ENCODE peak calls at places on chromosomes 13 and 19, in seven cellular contexts. One of them, this sample, is unnamed. For H3K27me3, the result is how much of the 10 kb centered on the place peaks cover.

GRCh38 chr13:113400621-113401451 is 36.9 kb upstream of the GRTP1 start:
- DNase-seq in SK-N-SH: no peak
- DNase-seq in GM23248: no peak
- DNase-seq in hepatocyte: no peak
- DNase-seq in neural progenitor cell: no peak
- DNase-seq in GM23338: no peak
- DNase-seq in MM.1S: no peak
- DNase-seq in this sample: no peak

GRCh38 chr13:43071824-43072223 is 48.4 kb downstream of the DNAJC15 start:
- DNase-seq in SK-N-SH: no peak
- DNase-seq in GM23248: no peak
- DNase-seq in hepatocyte: no peak
- DNase-seq in neural progenitor cell: peak
- DNase-seq in GM23338: peak
- DNase-seq in MM.1S: no peak
- DNase-seq in this sample: no peak

GRCh38 chr13:111984349-111984748 is 82.6 kb upstream of the SOX1 start:
- DNase-seq in SK-N-SH: no peak
- DNase-seq in GM23248: no peak
- DNase-seq in hepatocyte: no peak
- DNase-seq in neural progenitor cell: no peak
- DNase-seq in GM23338: no peak
- DNase-seq in MM.1S: no peak
- DNase-seq in this sample: no peak

GRCh38 chr19:4673726-4674125 is 3.6 kb upstream of the MYDGF start:
- DNase-seq in SK-N-SH: no peak
- DNase-seq in GM23248: no peak
- DNase-seq in hepatocyte: no peak
- DNase-seq in neural progenitor cell: no peak
- DNase-seq in GM23338: no peak
- DNase-seq in MM.1S: no peak
- DNase-seq in this sample: no peak

GRCh38 chr13:42056146-42056545 is 7.7 kb downstream of the DGKH start:
- DNase-seq in SK-N-SH: no peak
- DNase-seq in GM23248: no peak
- DNase-seq in hepatocyte: no peak
- DNase-seq in neural progenitor cell: no peak
- DNase-seq in GM23338: no peak
- DNase-seq in MM.1S: no peak
- DNase-seq in this sample: no peak

GRCh38 chr19:50908311-50908710 is 2.9 kb downstream of the KLK4 start:
- DNase-seq in SK-N-SH: no peak
- DNase-seq in GM23248: no peak
- DNase-seq in hepatocyte: no peak
- DNase-seq in neural progenitor cell: no peak
- DNase-seq in GM23338: no peak
- DNase-seq in MM.1S: no peak
- DNase-seq in this sample: no peak

GRCh38 chr19:6259312-6259861 is 20.4 kb downstream of the MLLT1 start:
- DNase-seq in SK-N-SH: no peak
- DNase-seq in GM23248: no peak
- DNase-seq in hepatocyte: no peak
- DNase-seq in neural progenitor cell: no peak
- DNase-seq in GM23338: no peak
- DNase-seq in MM.1S: no peak
- DNase-seq in this sample: no peak

GRCh38 chr13:93318538-93318937 is 91.9 kb downstream of the GPC6 start:
- DNase-seq in SK-N-SH: no peak
- DNase-seq in GM23248: peak
- DNase-seq in hepatocyte: peak
- DNase-seq in neural progenitor cell: no peak
- DNase-seq in GM23338: peak
- DNase-seq in MM.1S: no peak
- DNase-seq in this sample: peak

GRCh38 chr13:110885966-110886365 is 28.9 kb downstream of the ANKRD10 start:
- DNase-seq in SK-N-SH: no peak
- DNase-seq in GM23248: no peak
- DNase-seq in hepatocyte: no peak
- DNase-seq in neural progenitor cell: peak
- DNase-seq in GM23338: peak
- DNase-seq in MM.1S: no peak
- DNase-seq in this sample: no peak

GRCh38 chr19:52527954-52528326 is 472 bp downstream of the ZNF808 start:
- DNase-seq in SK-N-SH: peak
- DNase-seq in GM23248: peak
- DNase-seq in hepatocyte: peak
- DNase-seq in neural progenitor cell: peak
- DNase-seq in GM23338: peak
- DNase-seq in MM.1S: no peak
- DNase-seq in this sample: no peak

GRCh38 chr19:50333737-50334617 is 4.8 kb upstream of the KCNC3 start:
- DNase-seq in SK-N-SH: peak
- DNase-seq in GM23248: peak
- DNase-seq in hepatocyte: peak
- DNase-seq in neural progenitor cell: peak
- DNase-seq in GM23338: peak
- DNase-seq in MM.1S: no peak
- DNase-seq in this sample: peak

GRCh38 chr19:43406297-43406696 is 8.4 kb upstream of the TEX101 start:
- DNase-seq in SK-N-SH: no peak
- DNase-seq in GM23248: no peak
- DNase-seq in hepatocyte: no peak
- DNase-seq in neural progenitor cell: peak
- DNase-seq in GM23338: peak
- DNase-seq in MM.1S: no peak
- DNase-seq in this sample: no peak

GRCh38 chr19:5181331-5181730 is 159.3 kb downstream of the PTPRS start:
- DNase-seq in SK-N-SH: no peak
- DNase-seq in GM23248: no peak
- DNase-seq in hepatocyte: no peak
- DNase-seq in neural progenitor cell: no peak
- DNase-seq in GM23338: no peak
- DNase-seq in MM.1S: no peak
- DNase-seq in this sample: no peak

GRCh38 chr19:16205205-16206045 is 7.7 kb downstream of the AP1M1 start:
- DNase-seq in SK-N-SH: peak
- DNase-seq in GM23248: no peak
- DNase-seq in hepatocyte: no peak
- DNase-seq in neural progenitor cell: no peak
- DNase-seq in GM23338: no peak
- DNase-seq in MM.1S: no peak
- DNase-seq in this sample: no peak

DNA sequence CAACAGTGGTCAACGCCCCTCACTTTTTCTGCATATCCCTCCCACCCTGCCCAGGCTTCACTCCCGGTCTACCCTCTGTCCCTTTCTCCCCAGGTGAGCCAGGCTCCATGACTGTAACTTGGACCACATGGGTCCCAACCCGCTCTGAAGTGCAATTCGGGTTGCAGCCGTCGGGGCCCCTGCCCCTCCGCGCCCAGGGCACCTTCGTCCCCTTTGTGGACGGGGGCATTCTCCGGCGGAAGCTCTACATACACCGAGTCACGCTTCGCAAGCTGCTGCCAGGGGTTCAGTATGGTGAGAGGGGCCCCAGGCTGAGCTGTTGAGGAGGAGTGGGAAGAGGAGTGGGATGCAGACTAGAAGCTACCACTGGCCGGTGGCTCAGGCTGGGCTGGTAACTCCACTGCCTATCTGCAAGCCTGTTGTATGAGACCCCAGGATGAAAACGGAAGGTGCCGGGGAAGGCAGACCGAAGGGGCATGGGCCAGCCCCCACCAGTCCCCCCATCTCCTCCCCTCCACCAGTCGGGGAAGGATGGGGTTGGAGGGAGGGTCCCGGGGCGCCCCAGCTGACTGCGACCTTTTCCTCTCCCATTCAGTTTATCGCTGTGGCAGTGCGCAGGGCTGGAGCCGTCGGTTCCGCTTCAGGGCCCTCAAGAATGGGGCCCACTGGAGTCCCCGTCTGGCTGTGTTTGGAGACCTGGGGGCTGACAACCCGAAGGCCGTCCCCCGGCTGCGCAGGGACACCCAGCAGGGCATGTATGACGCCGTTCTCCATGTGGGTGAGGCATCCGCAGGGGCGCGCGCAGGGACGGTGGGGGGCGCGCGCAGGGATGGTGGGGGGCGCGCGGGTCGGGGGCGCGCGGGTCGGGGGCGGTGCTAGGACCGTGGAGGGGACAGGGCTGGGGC is 14.4 kb downstream of the ACP7 start:
- DNase-seq in SK-N-SH: peak
- DNase-seq in GM23248: no peak
- DNase-seq in hepatocyte: no peak
- DNase-seq in neural progenitor cell: no peak
- DNase-seq in GM23338: peak
- DNase-seq in MM.1S: no peak
- DNase-seq in this sample: no peak
- TF ChIP-seq EZH2phosphoT487 in SK-N-SH: no peak
- TF ChIP-seq EZH2phosphoT487 in GM23248: no peak
- TF ChIP-seq EZH2phosphoT487 in hepatocyte: no peak
- TF ChIP-seq EZH2phosphoT487 in neural progenitor cell: no peak
- TF ChIP-seq EZH2phosphoT487 in GM23338: no peak
- TF ChIP-seq EZH2phosphoT487 in MM.1S: no peak
- TF ChIP-seq EZH2phosphoT487 in this sample: no peak

GRCh38 chr13:107563099-107563925 is 652.0 kb downstream of the LIG4 start:
- DNase-seq in SK-N-SH: peak
- DNase-seq in GM23248: no peak
- DNase-seq in hepatocyte: no peak
- DNase-seq in neural progenitor cell: peak
- DNase-seq in GM23338: no peak
- DNase-seq in MM.1S: no peak
- DNase-seq in this sample: no peak

GRCh38 chr13:107568181-107568580 is 647.2 kb downstream of the LIG4 start:
- DNase-seq in SK-N-SH: no peak
- DNase-seq in GM23248: no peak
- DNase-seq in hepatocyte: no peak
- DNase-seq in neural progenitor cell: no peak
- DNase-seq in GM23338: no peak
- DNase-seq in MM.1S: no peak
- DNase-seq in this sample: no peak

DNA sequence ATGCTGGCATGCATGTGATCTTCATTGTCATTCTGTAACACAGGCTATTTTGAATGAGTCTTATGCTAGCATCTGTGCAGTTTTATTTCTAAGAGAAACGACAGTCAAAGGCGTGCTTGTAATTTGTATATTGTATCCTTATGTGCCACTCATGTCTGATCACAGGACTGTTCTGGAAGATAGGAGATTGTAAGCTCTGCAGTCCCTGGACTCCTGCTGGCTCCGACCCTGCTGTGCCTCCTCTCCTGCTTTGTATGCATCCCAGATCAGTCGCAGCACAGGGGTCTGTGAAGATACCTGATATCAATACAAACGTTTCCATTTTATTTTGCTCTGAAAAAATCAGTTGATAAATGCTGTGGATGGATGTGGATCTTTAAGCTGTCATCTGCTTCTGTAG is 653.1 kb downstream of the LIG4 start:
- DNase-seq in SK-N-SH: peak
- DNase-seq in GM23248: no peak
- DNase-seq in hepatocyte: no peak
- DNase-seq in neural progenitor cell: no peak
- DNase-seq in GM23338: no peak
- DNase-seq in MM.1S: no peak
- DNase-seq in this sample: no peak
- H2AFZ ChIP-seq in SK-N-SH: no peak
- H2AFZ ChIP-seq in GM23248: no peak
- H2AFZ ChIP-seq in hepatocyte: no peak
- H2AFZ ChIP-seq in neural progenitor cell: no peak
- H2AFZ ChIP-seq in GM23338: no peak
- H2AFZ ChIP-seq in MM.1S: no peak
- H2AFZ ChIP-seq in this sample: no peak

DNA sequence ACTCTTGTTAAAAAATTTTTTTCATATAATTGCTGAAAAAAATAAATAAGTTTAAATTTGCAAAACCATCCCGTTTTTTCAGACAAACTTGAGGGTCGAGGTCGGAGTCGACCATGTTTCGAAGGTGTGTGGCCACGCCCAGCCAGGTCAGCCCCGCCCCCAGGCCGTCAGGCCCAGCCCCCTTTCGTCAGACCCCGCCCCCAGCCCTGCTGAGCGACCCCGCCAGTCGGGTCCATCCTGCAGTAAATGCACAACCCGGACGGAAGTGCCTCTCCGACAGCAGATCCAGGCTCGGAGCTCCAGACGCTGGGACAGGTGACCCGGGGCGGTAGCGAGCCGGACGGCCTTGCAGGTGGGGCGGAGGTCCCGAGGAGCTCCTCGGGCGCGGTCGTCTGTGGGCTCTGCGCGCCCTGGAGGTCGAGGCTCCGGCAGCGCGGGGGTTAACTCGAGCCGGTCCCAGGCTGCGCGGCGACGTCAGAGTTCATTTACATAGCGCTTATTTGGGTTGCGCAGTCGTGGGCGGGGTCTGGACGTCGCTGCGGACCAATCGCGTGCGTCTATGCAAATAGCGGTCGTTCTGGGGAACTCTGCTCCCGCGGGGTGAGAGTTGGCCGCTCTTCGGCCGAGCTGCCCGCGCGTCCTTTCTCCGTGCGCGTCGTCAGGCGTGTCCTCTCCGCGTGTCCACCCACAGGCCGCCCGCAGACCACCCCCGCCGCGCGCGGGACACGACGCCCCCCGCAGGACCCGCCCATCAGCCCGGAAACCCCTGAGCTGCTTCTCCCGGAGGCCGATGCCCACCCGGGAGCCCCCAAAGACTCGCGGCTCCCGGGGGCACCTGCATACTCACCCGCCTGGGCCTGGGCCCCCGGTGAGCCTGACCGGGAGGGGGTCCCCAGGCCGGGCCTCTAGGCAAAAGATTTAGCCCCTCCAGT is at the start of gene OCEL1:
- DNase-seq in SK-N-SH: peak
- DNase-seq in GM23248: peak
- DNase-seq in hepatocyte: peak
- DNase-seq in neural progenitor cell: peak
- DNase-seq in GM23338: peak
- DNase-seq in MM.1S: peak
- DNase-seq in this sample: peak
- H3K27me3 ChIP-seq in SK-N-SH: under half
- H3K27me3 ChIP-seq in GM23248: under half
- H3K27me3 ChIP-seq in hepatocyte: under half
- H3K27me3 ChIP-seq in neural progenitor cell: under half
- H3K27me3 ChIP-seq in GM23338: under half
- H3K27me3 ChIP-seq in MM.1S: under half
- H3K27me3 ChIP-seq in this sample: under half

DNA sequence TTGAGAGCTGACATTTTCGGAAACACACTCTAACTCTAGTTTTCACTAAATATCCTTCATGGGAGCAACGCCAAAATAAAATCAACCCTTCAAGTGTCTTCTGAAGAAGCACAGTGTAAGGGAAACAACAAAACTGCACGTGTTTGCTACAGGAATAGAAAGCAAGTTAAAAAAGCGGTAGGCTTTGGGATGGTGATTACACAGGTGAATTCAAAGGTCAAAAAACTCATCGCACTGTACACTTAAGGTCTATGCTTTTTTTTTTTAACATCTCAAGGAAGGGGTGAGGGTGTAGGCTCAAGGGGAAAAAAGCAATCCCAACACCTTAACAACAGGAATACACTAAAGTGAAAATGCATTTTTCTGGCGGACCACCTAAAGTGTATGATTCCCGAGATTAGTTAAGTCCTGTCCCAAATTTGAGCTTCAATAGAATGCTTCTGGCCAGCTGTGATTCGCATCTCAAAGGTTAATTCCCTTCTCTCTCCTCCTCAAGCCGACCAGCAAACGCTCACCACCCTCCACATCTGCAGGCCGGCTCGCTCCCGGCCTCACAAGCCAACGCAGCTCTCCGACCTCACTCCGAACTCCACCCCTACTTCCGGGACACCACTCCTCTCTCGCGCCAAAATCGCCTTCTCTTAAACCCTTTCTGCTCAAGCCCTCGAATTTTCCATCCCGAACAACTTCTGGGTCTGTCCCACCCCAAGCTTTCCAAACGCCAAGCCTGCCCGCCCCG is 1.1 kb downstream of the ARGLU1 start:
- DNase-seq in SK-N-SH: peak
- DNase-seq in GM23248: peak
- DNase-seq in hepatocyte: peak
- DNase-seq in neural progenitor cell: peak
- DNase-seq in GM23338: peak
- DNase-seq in MM.1S: peak
- DNase-seq in this sample: peak
- TF ChIP-seq EZH2phosphoT487 in SK-N-SH: no peak
- TF ChIP-seq EZH2phosphoT487 in GM23248: no peak
- TF ChIP-seq EZH2phosphoT487 in hepatocyte: no peak
- TF ChIP-seq EZH2phosphoT487 in neural progenitor cell: no peak
- TF ChIP-seq EZH2phosphoT487 in GM23338: no peak
- TF ChIP-seq EZH2phosphoT487 in MM.1S: no peak
- TF ChIP-seq EZH2phosphoT487 in this sample: no peak